ENCODE peak calls at places on chromosome 7, in seven cellular contexts. Q, Z, T, S, D, H and M are unnamed samples.

GRCh38 chr7:101333912-101334311 is 12.3 kb upstream of the IFT22 start:
- DNase-seq in Q (no peak), D (no peak), T (no peak), Z (no peak), S (no peak), H (no peak), M (no peak)

GRCh38 chr7:17520941-17521340 is 222.5 kb downstream of the AHR start:
- DNase-seq in Q (no peak), H (no peak), Z (no peak), D (no peak), T (no peak), S (no peak), M (peak; percentile 25)

GRCh38 chr7:11343818-11344413 is 370.2 kb downstream of the PHF14 start:
- DNase-seq in Z (peak; percentile 78), D (no peak), S (no peak), Q (peak; percentile 60), T (no peak), H (no peak), M (no peak)

GRCh38 chr7:85602196-85602595 is 415.3 kb upstream of the SEMA3D start:
- DNase-seq in T (no peak), Q (peak; percentile 79), H (no peak), D (no peak), S (no peak), Z (no peak), M (no peak)

GRCh38 chr7:81079736-81080135 is 160.9 kb upstream of the SEMA3C start:
- DNase-seq in Q (no peak), T (no peak), H (no peak), D (no peak), S (no peak), Z (no peak), M (peak; percentile 64)

GRCh38 chr7:159198016-159198724 is 53.5 kb upstream of the VIPR2 start:
- DNase-seq in H (no peak), D (no peak), T (no peak), Q (no peak), S (no peak), Z (no peak), M (no peak)

GRCh38 chr7:95190515-95190914 is 133.8 kb downstream of the PON1 start:
- DNase-seq in T (no peak), H (no peak), D (no peak), Q (no peak), S (no peak), Z (peak; percentile 8), M (peak; percentile 18)

GRCh38 chr7:94087664-94088352 is 83.7 kb upstream of the BET1 start:
- DNase-seq in D (no peak), H (no peak), Z (peak; percentile 81), T (no peak), Q (peak; percentile 83), S (no peak), M (peak; percentile 19)

GRCh38 chr7:33243319-33243881 is 114.0 kb downstream of the BBS9 start:
- DNase-seq in D (no peak), S (no peak), Q (peak; percentile 65), H (no peak), Z (peak; percentile 63), T (no peak), M (no peak)

GRCh38 chr7:132116369-132116768 is 459.9 kb downstream of the PLXNA4 start:
- DNase-seq in T (no peak), S (no peak), Q (no peak), D (no peak), H (no peak), Z (peak; percentile 96), M (peak; percentile 85)

GRCh38 chr7:67937717-67938191 is 941.1 kb downstream of the TYW1 start:
- DNase-seq in D (no peak), S (no peak), Z (peak; percentile 1), H (no peak), T (peak; percentile 17), Q (no peak), M (peak; percentile 97)

GRCh38 chr7:48098846-48099245 is 9.8 kb downstream of the UPP1 start:
- DNase-seq in Z (no peak), S (no peak), H (no peak), T (no peak), D (no peak), Q (no peak), M (no peak)

GRCh38 chr7:94040254-94040653 is 36.1 kb upstream of the BET1 start:
- DNase-seq in H (no peak), S (no peak), Q (no peak), T (no peak), Z (no peak), D (no peak), M (no peak)

GRCh38 chr7:117808910-117809705 is 64.1 kb downstream of the CTTNBP2 start:
- DNase-seq in S (no peak), Z (no peak), D (no peak), H (no peak), T (no peak), Q (no peak), M (no peak)

GRCh38 chr7:117807688-117808087 is 65.6 kb downstream of the CTTNBP2 start:
- DNase-seq in Z (no peak), S (no peak), Q (no peak), D (no peak), H (no peak), T (no peak), M (no peak)

GRCh38 chr7:117808273-117808868 is 64.9 kb downstream of the CTTNBP2 start:
- DNase-seq in Z (no peak), D (no peak), H (peak; percentile 11), Q (no peak), S (peak; percentile 67), T (peak; percentile 29), M (no peak)

GRCh38 chr7:117803476-117803875 is 69.8 kb downstream of the CTTNBP2 start:
- DNase-seq in Q (no peak), T (no peak), D (no peak), S (no peak), H (no peak), Z (peak; percentile 14), M (no peak)

GRCh38 chr7:117806011-117806410 is 67.2 kb downstream of the CTTNBP2 start:
- DNase-seq in H (no peak), T (no peak), S (no peak), Q (no peak), D (no peak), Z (no peak), M (no peak)
- H3K27ac ChIP-seq in H (no peak overlapping the region), T (no peak overlapping the region), S (no peak overlapping the region), Q (no peak overlapping the region), D (no peak overlapping the region), Z (no peak overlapping the region), M (no peak overlapping the region)

DNA sequence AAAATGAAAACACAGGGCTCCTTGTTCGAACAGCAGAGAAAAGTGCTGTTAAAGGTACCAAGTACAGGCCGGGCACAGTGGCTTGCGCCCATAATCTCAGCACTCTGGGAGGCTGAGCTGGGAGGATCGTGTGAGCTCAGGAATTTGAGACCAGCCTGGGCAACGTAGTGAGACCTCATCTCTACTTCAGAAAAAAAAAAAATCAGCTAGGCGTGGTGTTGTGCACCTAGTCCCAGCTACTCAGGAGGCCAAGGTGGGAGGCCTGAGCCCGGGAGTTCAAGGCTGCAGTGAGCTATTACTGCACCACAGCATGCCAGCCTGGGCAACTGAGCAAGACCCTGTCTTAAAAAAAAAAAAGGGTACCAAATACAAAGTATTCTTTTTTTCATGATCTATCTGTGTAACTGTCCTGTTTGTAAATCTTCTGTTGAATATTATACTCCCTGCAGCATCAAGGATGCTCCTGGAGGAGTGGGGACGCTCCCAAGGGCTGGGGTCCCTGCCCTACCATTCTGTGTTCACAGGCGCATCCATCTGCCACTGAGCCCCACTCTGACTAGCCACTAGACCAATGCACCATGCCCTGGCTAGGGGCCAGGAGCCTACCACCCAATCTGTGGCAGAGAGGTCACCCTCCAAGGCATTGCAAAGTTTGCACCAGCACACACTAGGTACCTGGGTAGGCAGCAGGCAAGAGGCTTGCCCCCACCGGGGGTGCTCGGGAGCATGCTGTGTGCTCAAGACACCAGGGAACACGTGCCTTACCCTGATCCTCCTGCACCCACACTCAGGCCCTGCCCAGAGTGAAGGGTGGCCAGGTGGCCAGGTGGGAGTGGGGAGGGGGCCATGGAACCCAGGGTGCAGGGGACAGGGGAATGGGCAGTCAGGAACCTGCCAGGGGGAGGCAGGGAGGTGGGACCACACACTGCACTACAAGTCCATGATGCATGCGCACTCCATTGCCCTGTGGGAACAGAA is 67.3 kb upstream of the KMT2C start:
- DNase-seq in D (no peak), T (no peak), Q (no peak), H (no peak), Z (no peak), S (no peak), M (no peak)
- H3K27ac ChIP-seq in D (no peak overlapping the region), T (no peak overlapping the region), Q (no peak overlapping the region), H (no peak overlapping the region), Z (no peak overlapping the region), S (no peak overlapping the region), M (no peak overlapping the region)

DNA sequence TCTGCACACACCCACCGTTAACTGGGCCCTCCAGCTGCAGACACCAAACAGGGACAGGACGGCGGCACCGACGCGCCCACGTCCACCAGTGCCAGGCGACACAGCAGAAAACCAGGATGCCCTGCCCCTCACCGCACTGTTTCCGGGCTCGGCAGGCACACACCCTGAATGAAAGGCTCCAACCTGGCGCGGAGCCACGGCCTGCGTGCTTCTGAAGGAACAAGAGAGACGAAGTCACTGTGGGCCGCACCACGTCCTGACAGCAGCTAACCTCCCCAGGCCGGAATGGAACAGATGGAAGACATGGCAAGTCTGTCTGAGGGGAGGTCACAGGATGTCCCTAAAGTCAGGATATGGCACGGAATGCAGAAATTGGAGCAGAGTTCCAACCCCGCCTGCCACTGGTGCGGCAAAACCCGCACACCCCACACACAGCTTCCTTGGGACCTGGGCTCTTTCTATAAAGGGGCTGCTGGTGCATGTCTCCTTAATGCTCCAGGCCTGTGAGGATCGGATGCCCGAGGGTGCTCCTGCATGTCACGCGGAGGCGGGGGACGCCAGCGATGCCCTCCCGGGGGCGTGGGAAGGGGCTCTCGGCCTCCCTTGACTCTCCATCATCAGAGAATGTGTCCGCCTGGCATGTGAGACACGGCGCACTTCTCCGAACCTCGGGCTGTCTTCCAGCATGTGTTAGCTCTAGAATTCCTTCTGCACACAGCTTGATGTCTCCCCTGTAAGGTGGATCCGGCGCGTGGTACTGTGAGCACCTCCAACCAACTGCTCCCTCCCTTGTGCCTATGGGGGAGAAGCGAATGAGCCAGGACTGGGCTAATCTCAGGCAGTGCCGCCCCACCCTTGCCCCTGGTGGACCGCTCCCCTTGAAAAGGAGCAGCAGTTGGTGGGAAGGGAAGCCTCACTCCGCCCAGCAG is 3.9 kb upstream of the GPER1 start:
- DNase-seq in S (no peak), Q (peak; percentile 22), T (peak; percentile 42), H (no peak), D (no peak), Z (no peak), M (no peak)
- H3K27ac ChIP-seq in S (no peak overlapping the region), Q (no peak overlapping the region), T (no peak overlapping the region), H (no peak overlapping the region), D (no peak overlapping the region), Z (no peak overlapping the region), M (no peak overlapping the region)

DNA sequence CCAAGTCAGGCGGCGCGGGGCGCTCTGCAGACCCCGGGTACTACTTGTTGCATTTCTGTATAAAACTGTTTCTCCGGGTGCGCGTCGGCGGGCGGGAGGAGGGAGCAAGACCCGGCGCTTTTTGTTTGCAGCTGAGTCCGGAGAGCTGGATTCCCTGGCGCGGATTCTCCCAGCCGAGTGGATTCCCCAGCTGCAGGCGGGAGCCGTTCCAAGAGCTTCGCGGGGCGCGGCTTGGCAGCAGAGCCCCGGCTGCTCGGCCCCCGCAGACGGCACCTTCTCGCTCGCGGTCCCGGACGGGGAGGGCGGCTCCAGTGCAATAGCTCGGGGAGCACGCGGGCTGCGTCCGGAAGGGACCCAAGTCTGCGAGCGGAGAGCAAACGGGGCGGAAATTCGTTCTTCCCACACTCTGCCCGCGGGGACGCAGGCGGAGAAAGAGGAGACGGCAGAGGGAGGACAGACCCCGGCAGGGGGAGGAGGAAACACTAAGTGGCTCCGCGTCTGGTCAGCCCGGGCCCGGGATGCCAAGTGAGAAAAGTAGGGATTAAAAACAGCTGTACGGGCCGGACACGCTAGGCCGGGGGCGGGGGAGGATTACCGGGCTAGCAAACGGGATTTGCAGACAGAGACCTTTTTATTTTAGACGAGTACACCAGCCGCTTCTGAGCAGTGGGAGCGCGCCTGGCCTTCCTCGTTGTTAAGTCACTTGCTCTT is at the start of gene TRIL:
- DNase-seq in H (no peak), T (peak; percentile 89), S (peak; percentile 82), Q (peak; percentile 48), D (peak; percentile 91), Z (no peak), M (no peak)
- H3K27ac ChIP-seq in H (no peak within 1 kb of the TSS), T (peak within 1 kb of the TSS; percentile 78), S (no peak within 1 kb of the TSS), Q (no peak within 1 kb of the TSS), D (peak within 1 kb of the TSS; percentile 41), Z (no peak within 1 kb of the TSS), M (no peak within 1 kb of the TSS)